ENCODE peak calls at places on chromosome 16, in four cellular contexts. H is K562, R is HepG2, W is SK-N-SH. S is an unnamed sample.

GRCh38 chr16:86597126-86597879 is 19.0 kb downstream of the FOXL1 start:
- DNase-seq in H (no peak), R (no peak), W (no peak), S (no peak)

GRCh38 chr16:12482821-12483220 is 320.9 kb downstream of the CPPED1 start:
- DNase-seq in H (no peak), R (no peak), W (no peak), S (no peak)

GRCh38 chr16:79003026-79003617 is 597.4 kb downstream of the MAF start:
- DNase-seq in H (no peak), R (no peak), W (no peak), S (no peak)

GRCh38 chr16:55386534-55387296 is 62.7 kb downstream of the IRX6 start:
- DNase-seq in H (no peak), R (no peak), W (no peak), S (no peak)

GRCh38 chr16:75219838-75220237 is 1.1 kb downstream of the CTRB1 start:
- DNase-seq in H (no peak), R (no peak), W (no peak), S (no peak)

GRCh38 chr16:22664132-22664531 is 149.8 kb upstream of the HS3ST2 start:
- DNase-seq in H (no peak), R (no peak), W (no peak), S (no peak)

GRCh38 chr16:8590161-8590688 is at the start of gene TMEM114:
- DNase-seq in H (no peak), R (no peak), W (peak), S (no peak)

GRCh38 chr16:70685061-70685937 is 554 bp downstream of the MTSS2 start:
- DNase-seq in H (no peak), R (no peak), W (peak), S (no peak)

GRCh38 chr16:5018791-5019190 is 14.9 kb downstream of the NAGPA start:
- DNase-seq in H (no peak), R (no peak), W (no peak), S (no peak)

GRCh38 chr16:28309811-28310311 is 17.5 kb downstream of the SBK1 start:
- DNase-seq in H (peak), R (no peak), W (no peak), S (no peak)

GRCh38 chr16:17404903-17405691 is 65.7 kb downstream of the XYLT1 start:
- DNase-seq in H (no peak), R (no peak), W (peak), S (no peak)

GRCh38 chr16:84459941-84460405 is 44.5 kb downstream of the MEAK7 start:
- DNase-seq in H (no peak), R (no peak), W (no peak), S (no peak)

GRCh38 chr16:23863511-23864422 is 28.0 kb downstream of the PRKCB start:
- DNase-seq in H (no peak), R (peak), W (no peak), S (peak)

GRCh38 chr16:66899310-66899944 is 19.1 kb downstream of the PDP2 start:
- DNase-seq in H (no peak), R (no peak), W (peak), S (no peak)

GRCh38 chr16:81465375-81465943 is 20.9 kb downstream of the CMIP start:
- DNase-seq in H (no peak), R (peak), W (no peak), S (no peak)

GRCh38 chr16:88354229-88355092 is 28.3 kb upstream of the ZNF469 start:
- DNase-seq in H (no peak), R (no peak), W (peak), S (no peak)

GRCh38 chr16:23392223-23392600 is 60.8 kb downstream of the COG7 start:
- DNase-seq in H (no peak), R (no peak), W (no peak), S (no peak)

GRCh38 chr16:30122621-30123160 is 329 bp downstream of the MAPK3 start:
- DNase-seq in H (peak), R (no peak), W (no peak), S (no peak)

GRCh38 chr16:80611171-80611929 is 70.6 kb downstream of the DYNLRB2 start:
- DNase-seq in H (no peak), R (no peak), W (no peak), S (no peak)

GRCh38 chr16:20944861-20945390 is 44.4 kb downstream of the LYRM1 start:
- DNase-seq in H (peak), R (peak), W (no peak), S (peak)

DNA sequence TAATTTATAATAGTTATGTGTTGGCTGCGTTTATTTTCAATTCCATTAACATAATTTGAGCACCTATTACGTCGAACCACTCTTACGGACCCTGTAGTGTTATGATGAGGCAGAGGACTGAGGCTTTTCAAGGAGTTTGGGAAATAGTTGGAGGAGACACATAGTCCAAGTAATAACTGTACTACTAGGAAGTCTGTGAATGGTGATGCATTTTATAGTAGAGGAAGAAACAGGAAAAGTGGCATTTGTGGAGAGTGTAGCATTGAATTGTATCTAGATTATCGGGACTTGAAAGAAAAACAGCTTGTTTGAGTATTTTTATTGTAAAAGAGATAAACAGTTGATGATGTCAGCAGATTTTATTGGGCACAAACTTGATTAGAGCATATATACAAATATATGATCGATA is 1.7 kb downstream of the NFATC3 start:
- DNase-seq in H (no peak), R (no peak), W (no peak), S (no peak)
- TF ChIP-seq GABPA in H (no peak), R (no peak), W (no peak), S (no peak)

DNA sequence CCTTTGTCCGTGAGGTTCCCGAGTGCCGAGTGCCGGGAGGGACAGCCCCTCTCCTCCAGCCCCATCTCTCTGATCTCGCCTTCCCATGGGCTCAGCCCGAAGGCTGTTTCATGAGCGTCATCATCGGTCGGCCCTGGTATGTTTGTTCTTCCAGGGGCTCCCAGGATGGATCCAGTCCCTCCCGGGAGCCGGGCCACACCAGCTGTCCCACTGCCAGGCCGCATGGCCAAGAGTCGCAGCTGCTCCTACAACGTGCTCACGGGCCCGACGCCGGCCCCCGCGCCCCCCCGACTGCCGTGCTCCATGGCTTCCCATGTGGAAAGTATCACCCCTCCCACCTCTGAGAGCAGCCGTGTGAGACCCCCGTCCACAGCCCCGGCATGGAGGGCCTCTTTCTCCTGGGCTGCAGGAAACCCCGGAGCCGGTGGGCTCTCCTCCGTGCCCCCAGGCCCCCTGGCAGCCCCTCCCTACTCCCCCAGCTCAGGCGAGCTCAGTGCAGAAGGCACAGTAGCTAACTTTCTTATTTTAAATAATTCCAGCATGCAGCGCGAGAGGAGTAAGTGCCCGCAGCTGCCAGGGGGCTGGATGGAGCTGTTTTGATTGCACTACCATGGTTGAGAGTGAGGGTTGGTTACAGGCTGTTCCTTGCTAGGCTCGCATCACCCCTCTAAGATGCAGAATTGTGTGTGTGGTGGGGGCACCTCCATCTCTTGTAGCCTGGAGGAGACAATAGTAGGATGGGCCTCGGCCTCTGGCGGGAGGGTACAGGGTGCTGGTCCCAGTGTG is 26.6 kb upstream of the GSE1 start:
- DNase-seq in H (no peak), R (no peak), W (peak), S (no peak)
- TF ChIP-seq CTCF in H (no peak), R (no peak), W (no peak), S (no peak)

GRCh38 chr16:2836646-2837508 is 6.8 kb downstream of the ZG16B start:
- DNase-seq in H (no peak), R (no peak), W (no peak), S (no peak)

GRCh38 chr16:2841606-2842339 is 11.7 kb downstream of the ZG16B start:
- DNase-seq in H (no peak), R (no peak), W (no peak), S (no peak)

GRCh38 chr16:2840914-2841313 is 10.8 kb downstream of the ZG16B start:
- DNase-seq in H (no peak), R (no peak), W (no peak), S (no peak)

GRCh38 chr16:2839650-2840450 is 9.7 kb downstream of the ZG16B start:
- DNase-seq in H (no peak), R (no peak), W (no peak), S (no peak)

GRCh38 chr16:2838928-2839327 is 8.8 kb downstream of the ZG16B start:
- DNase-seq in H (peak), R (peak), W (peak), S (peak)
- TF ChIP-seq REST in H (no peak), R (no peak), W (no peak), S (no peak)

GRCh38 chr16:57711-58110 is 4.1 kb downstream of the SNRNP25 start:
- DNase-seq in H (no peak), R (no peak), W (no peak), S (no peak)
- TF ChIP-seq GABPA in H (no peak), R (no peak), W (no peak), S (no peak)

GRCh38 chr16:83200005-83200779 is 573.4 kb downstream of the CDH13 start:
- DNase-seq in H (no peak), R (no peak), W (no peak), S (no peak)
- TF ChIP-seq CTCF in H (no peak), R (peak), W (peak), S (no peak)

DNA sequence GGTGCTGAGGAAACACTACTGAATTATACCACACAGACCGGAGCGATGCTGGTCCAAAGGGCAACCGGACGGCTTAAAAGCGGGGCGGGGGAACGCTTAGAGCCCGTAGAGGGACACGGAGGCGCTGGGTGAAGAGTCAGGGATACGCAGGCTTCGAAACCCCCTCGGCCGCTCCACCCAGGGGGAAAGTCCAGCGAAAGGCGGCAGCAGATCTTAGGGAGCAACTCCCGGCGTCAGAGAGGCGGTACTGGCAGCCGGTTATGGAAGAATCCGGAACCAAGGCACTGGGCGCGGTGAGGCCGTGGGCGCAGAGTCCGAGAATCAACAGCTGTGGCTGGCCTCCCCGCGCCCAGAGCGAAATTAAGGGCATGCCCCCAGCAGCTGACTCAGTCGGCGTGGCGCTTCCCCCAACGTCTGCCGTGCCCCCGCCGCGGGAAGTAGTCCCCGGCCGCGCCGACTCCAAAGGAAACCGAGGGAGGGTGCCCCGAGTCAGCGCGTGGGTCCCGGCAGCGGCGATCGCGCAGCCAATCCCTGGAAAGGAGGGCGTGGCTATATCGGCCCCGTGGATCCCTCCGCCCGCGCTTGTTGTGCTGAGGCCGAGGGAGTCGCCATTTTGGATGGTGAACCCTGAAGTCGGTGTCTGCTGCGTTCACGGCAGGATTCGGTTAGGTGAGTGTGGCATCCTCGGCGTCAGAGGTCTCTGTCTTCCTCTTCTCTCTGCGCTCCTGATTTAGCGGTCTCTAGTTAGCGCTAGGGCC is at the start of gene IST1:
- DNase-seq in H (peak), R (peak), W (peak), S (peak)
- TF ChIP-seq REST in H (no peak), R (peak), W (peak), S (peak)